ENCODE peak calls at places on chromosomes 13 and 19, in seven cellular contexts. V is PC-9, H is suprapubic skin, B is tibial artery, N is osteoblast, G is spleen, L is thoracic aorta. X is an unnamed sample.

GRCh38 chr13:41708648-41709175 is 251.4 kb downstream of the RGCC start:
- DNase-seq in L (no peak), N (peak), B (no peak), V (no peak), H (peak), G (no peak), X (no peak)

GRCh38 chr13:31755803-31756212 is 16.5 kb downstream of the RXFP2 start:
- DNase-seq in H (no peak), V (no peak), N (peak), B (no peak), L (no peak), G (no peak), X (no peak)

GRCh38 chr19:58474291-58474996 is 1.7 kb upstream of the ZNF446 start:
- DNase-seq in L (no peak), G (no peak), B (no peak), N (peak), H (no peak), V (no peak), X (no peak)

GRCh38 chr13:30725331-30726085 is 9.8 kb upstream of the ALOX5AP start:
- DNase-seq in H (no peak), B (peak), V (peak), L (no peak), G (no peak), N (no peak), X (no peak)

GRCh38 chr13:84607614-84608013 is 725.3 kb upstream of the SLITRK1 start:
- DNase-seq in B (no peak), H (no peak), V (no peak), N (peak), L (peak), G (no peak), X (no peak)

GRCh38 chr13:75226755-75227435 is 255.1 kb downstream of the TBC1D4 start:
- DNase-seq in B (no peak), L (no peak), G (no peak), V (no peak), H (no peak), N (peak), X (no peak)

GRCh38 chr19:15213715-15214381 is 13.1 kb upstream of the NOTCH3 start:
- DNase-seq in L (peak), H (no peak), B (peak), G (no peak), N (peak), V (no peak), X (no peak)

GRCh38 chr19:49327878-49328544 is 3.0 kb upstream of the SLC6A16 start:
- DNase-seq in L (no peak), N (peak), G (no peak), H (no peak), B (peak), V (no peak), X (no peak)

GRCh38 chr13:101785858-101786257 is 333.4 kb downstream of the ITGBL1 start:
- DNase-seq in N (no peak), L (no peak), H (no peak), V (no peak), B (no peak), G (no peak), X (no peak)

GRCh38 chr13:77535448-77535847 is at the start of gene SCEL:
- DNase-seq in H (no peak), N (no peak), G (no peak), L (no peak), V (peak), B (no peak), X (no peak)

GRCh38 chr13:107553838-107554237 is 661.5 kb downstream of the LIG4 start:
- DNase-seq in V (no peak), N (no peak), G (no peak), B (no peak), H (no peak), L (no peak), X (no peak)

GRCh38 chr19:13899912-13900584 is 5.9 kb downstream of the BRME1 start:
- DNase-seq in N (peak), H (no peak), B (no peak), G (no peak), L (no peak), V (no peak), X (no peak)

GRCh38 chr19:17790059-17790780 is 4.7 kb upstream of the B3GNT3 start:
- DNase-seq in G (no peak), V (peak), H (no peak), N (no peak), B (no peak), L (no peak), X (no peak)

GRCh38 chr13:95319551-95320274 is 18.5 kb upstream of the ABCC4 start:
- DNase-seq in L (no peak), H (no peak), B (no peak), G (no peak), V (no peak), N (peak), X (no peak)

GRCh38 chr19:36331353-36332228 is 47.4 kb downstream of the ZFP14 start:
- DNase-seq in N (peak), H (peak), G (peak), B (peak), L (peak), V (peak), X (peak)

GRCh38 chr19:10587022-10587838 is at the start of gene AP1M2:
- DNase-seq in G (no peak), H (no peak), V (peak), N (no peak), B (no peak), L (no peak), X (peak)

GRCh38 chr13:74132152-74132767 is 1.9 kb downstream of the KLF12 start:
- DNase-seq in B (no peak), L (no peak), N (peak), H (no peak), G (no peak), V (no peak), X (no peak)

DNA sequence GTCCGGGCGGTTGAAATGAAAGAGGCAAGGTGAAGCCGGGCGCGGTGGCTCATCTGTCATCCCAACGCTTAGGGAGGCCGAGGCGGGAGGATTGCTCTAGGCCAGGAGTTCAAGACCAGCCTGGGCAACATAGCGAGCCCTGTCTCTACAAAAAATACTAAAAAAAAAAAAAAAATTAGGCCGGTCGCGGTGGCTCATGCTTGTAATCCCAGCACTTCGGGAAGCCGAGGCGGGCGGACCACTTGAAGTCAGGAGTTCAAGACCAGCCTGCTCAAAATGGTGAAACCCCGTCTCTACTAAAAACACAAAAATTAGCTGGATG is 256 bp upstream of the GARIN5A start:
- DNase-seq in G (no peak), H (no peak), L (no peak), V (no peak), N (no peak), B (no peak), X (no peak)
- H3K27ac ChIP-seq in G (peak), H (no peak), L (no peak), V (no peak), N (peak), B (peak), X (no peak)

DNA sequence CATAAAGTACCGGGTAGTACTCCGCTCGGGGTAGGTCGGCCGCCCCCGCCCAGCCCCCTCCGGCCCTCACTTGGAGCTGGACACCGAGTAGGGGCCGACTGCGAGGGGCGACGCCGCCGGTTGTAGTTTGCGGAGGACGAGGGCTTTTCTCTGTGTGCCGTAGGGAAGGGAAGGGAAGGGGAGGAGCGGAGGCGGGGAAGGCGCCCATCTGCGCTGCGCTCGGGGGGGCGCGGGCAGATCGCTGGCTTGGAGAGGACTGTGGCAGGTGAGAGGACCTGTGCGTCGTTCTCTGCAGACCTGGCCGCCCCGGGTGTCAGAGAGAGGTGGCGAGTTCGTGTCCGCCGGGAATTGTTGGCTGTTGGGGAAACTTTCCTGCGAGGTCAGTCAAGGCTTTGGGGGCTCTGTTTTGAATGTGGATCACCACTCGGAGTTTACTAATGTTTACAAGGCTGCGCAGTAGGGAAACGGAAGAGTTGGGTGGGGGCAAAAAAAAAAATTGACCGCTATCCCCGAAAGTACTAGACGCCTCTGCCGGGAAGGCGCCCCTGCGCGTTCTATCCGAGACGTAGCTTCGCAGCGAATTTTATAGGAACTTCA is 1.4 kb downstream of the ING1 start:
- DNase-seq in L (no peak), V (no peak), H (peak), G (peak), N (no peak), B (peak), X (peak)
- TF ChIP-seq CTCF in L (no peak), V (peak), H (no peak), G (no peak), N (no peak), B (no peak), X (no peak)

DNA sequence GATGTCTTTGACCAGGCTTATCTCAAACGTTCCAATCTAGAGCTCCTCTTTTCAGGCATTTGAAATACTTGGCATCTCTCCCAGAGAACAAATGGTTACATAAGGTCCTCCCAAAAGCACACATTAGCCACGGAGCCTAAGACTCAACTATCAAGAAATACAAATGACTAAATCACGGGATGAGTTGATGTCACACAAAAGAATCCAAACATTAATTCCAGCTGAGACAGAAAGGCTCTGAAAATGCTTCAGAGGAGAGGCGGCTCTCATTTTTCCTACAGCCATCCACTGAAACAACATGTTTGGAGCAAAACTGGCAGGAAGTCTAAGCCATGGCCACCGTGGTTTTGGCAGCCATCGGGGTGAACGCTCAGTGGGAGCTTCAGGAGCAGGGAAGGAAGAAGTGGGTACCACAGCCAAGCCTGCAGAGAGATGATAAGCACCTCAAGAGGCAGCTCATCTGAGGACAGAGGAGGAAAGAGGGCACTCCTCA is 122.5 kb downstream of the STK24 start:
- DNase-seq in L (no peak), B (peak), G (no peak), V (no peak), H (no peak), N (peak), X (no peak)
- H3K27ac ChIP-seq in L (peak), B (peak), G (peak), V (no peak), H (peak), N (peak), X (peak)

DNA sequence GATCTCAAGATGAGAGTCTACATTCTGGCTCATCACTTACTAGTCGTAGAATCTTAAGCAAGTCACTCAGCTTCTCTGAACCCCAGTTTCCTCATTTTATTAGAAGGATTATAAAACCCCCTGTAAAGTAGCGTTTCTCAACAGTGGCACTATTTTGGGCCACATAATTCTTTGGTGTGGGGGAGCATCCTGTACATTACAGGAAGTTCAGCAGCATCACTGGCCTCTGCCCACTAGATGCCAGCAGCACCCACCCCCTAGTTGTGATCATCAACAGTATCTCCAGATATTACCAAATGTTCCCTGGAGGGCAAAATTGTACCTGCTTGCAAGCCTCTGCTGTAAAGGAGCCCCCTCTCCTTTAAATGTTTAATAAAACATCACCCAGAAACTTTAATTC is 22.6 kb downstream of the STARD13 start:
- DNase-seq in G (no peak), B (no peak), H (no peak), N (no peak), L (no peak), V (no peak), X (no peak)
- TF ChIP-seq CTCF in G (no peak), B (no peak), H (no peak), N (peak), L (no peak), V (no peak), X (no peak)

GRCh38 chr13:98258226-98258625 is 81.2 kb upstream of the RNF113B start:
- DNase-seq in G (no peak), V (no peak), L (no peak), N (no peak), H (no peak), B (no peak), X (no peak)

GRCh38 chr13:98251708-98252107 is 74.6 kb upstream of the RNF113B start:
- DNase-seq in N (no peak), V (no peak), G (no peak), L (no peak), B (no peak), H (no peak), X (no peak)

GRCh38 chr13:98254541-98254940 is 77.5 kb upstream of the RNF113B start:
- DNase-seq in H (no peak), N (no peak), L (no peak), B (no peak), V (no peak), G (no peak), X (no peak)

GRCh38 chr13:98253526-98253925 is 76.5 kb upstream of the RNF113B start:
- DNase-seq in L (no peak), H (no peak), G (no peak), B (no peak), N (no peak), V (no peak), X (no peak)

GRCh38 chr13:98252931-98253470 is 75.9 kb upstream of the RNF113B start:
- DNase-seq in B (no peak), G (no peak), H (no peak), V (no peak), N (peak), L (no peak), X (no peak)
- H3K27ac ChIP-seq in B (peak), G (no peak), H (peak), V (no peak), N (peak), L (no peak), X (peak)

DNA sequence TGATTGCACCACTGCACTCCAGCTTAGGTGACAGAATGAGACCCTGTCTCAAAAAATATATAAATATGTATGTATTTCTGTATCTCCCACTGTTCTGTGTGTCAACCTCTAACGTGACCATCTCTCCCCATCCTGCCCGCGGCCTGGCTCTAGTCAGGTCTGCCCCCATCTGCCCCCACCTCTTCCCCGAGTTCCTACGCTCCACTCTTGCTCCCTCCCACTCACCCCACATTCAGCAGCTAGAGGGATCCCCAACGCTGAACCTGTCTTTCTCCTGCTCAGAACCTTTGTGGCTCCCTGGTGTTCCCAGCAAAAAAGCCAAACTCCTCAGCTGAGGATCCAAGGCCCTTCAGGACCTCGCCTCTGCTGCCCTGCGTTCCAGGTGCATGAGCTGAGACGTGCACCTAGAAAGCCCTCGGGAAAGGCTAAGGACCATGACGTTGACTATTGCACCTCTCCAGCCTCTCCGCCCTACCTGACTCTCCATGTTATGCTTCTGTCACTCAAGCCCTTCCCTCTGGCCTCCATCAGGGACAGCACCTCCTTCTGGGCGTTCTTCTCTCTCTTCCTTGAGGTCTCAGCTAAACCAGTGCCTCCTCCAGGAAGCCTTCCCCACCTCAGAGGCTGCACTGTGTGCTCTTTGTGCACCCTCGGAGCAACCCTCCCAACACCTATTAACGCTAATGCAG is 18.1 kb downstream of the AKT2 start:
- DNase-seq in N (no peak), G (no peak), V (no peak), L (no peak), B (no peak), H (no peak), X (no peak)
- TF ChIP-seq CTCF in N (no peak), G (no peak), V (no peak), L (no peak), B (no peak), H (no peak), X (no peak)

DNA sequence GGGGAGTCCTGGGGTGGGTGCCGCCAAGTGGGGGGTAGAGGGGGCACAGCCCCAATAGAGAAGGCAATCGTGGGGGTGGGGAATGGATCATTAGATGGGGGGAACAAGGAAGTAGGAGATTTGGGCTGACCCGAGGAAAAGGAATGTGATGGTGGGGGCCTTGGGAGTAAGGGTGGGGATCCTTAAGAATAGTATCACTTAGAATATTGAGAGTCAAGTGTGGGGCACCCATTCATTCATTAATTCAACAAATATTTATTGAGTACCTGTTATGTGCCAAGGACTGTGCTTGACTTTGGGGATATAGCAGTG is 641 bp downstream of the PPP5C start:
- DNase-seq in H (no peak), V (no peak), B (no peak), N (no peak), L (no peak), G (no peak), X (no peak)
- H3K27ac ChIP-seq in H (no peak), V (no peak), B (peak), N (peak), L (peak), G (peak), X (peak)

GRCh38 chr19:27745978-27746542 is 1466.9 kb downstream of the UQCRFS1 start:
- DNase-seq in L (no peak), V (no peak), G (no peak), B (no peak), N (no peak), H (peak), X (no peak)

GRCh38 chr19:27744926-27745844 is 1467.8 kb downstream of the UQCRFS1 start:
- DNase-seq in N (no peak), V (no peak), B (no peak), H (peak), G (no peak), L (no peak), X (no peak)

GRCh38 chr19:27748551-27749152 is 1464.3 kb downstream of the UQCRFS1 start:
- DNase-seq in B (no peak), H (no peak), G (no peak), N (no peak), L (no peak), V (no peak), X (no peak)

GRCh38 chr19:27750697-27751391 is 1462.1 kb downstream of the UQCRFS1 start:
- DNase-seq in G (no peak), N (no peak), L (no peak), H (no peak), B (no peak), V (no peak), X (no peak)

GRCh38 chr19:27746691-27747380 is 1466.1 kb downstream of the UQCRFS1 start:
- DNase-seq in G (peak), L (no peak), H (peak), V (no peak), B (no peak), N (peak), X (no peak)
- TF ChIP-seq CTCF in G (no peak), L (no peak), H (peak), V (no peak), B (no peak), N (no peak), X (no peak)

GRCh38 chr19:40281381-40282208 is 3.5 kb downstream of the AKT2 start:
- DNase-seq in N (no peak), G (peak), B (no peak), H (peak), V (no peak), L (no peak), X (peak)

GRCh38 chr19:40279761-40280607 is 5.2 kb downstream of the AKT2 start:
- DNase-seq in G (peak), N (no peak), B (no peak), V (no peak), H (no peak), L (no peak), X (no peak)

GRCh38 chr19:40279120-40279551 is 6.0 kb downstream of the AKT2 start:
- DNase-seq in V (no peak), L (no peak), H (peak), G (peak), B (peak), N (no peak), X (no peak)

GRCh38 chr19:40282209-40282580 is 3.0 kb downstream of the AKT2 start:
- DNase-seq in N (no peak), V (no peak), B (no peak), H (no peak), G (peak), L (no peak), X (no peak)

GRCh38 chr19:40280608-40281221 is 4.4 kb downstream of the AKT2 start:
- DNase-seq in L (no peak), B (no peak), H (no peak), N (no peak), G (peak), V (no peak), X (no peak)
- H3K27ac ChIP-seq in L (no peak), B (no peak), H (peak), N (no peak), G (peak), V (no peak), X (no peak)

GRCh38 chr13:90420683-90421082 is 926.8 kb upstream of the MIR17HG start:
- DNase-seq in V (no peak), N (no peak), B (no peak), G (no peak), H (no peak), L (no peak), X (no peak)
- TF ChIP-seq CTCF in V (peak), N (peak), B (no peak), G (no peak), H (no peak), L (no peak), X (no peak)